ENCODE peak calls at places on chromosomes 4 and X, in five cellular contexts. D, C, H, Y and A are unnamed samples.

GRCh38 chr4:99723555-99724450 is 66.2 kb upstream of the C4orf54 start:
- DNase-seq in D (no peak), Y (peak), H (no peak), C (no peak), A (no peak)

GRCh38 chr4:164866817-164867490 is 10.0 kb upstream of the APELA start:
- DNase-seq in C (peak), H (no peak), Y (no peak), D (no peak), A (no peak)

GRCh38 chr4:31411606-31412005 is 691.4 kb downstream of the PCDH7 start:
- DNase-seq in D (no peak), H (no peak), Y (peak), C (no peak), A (no peak)

GRCh38 chrX:106707771-106708454 is 18.6 kb upstream of the RNF128 start:
- DNase-seq in D (no peak), C (no peak), H (no peak), Y (no peak), A (no peak)

GRCh38 chr4:108725457-108725856 is 37.4 kb downstream of the ETNPPL start:
- DNase-seq in Y (no peak), D (no peak), C (no peak), H (no peak), A (no peak)

GRCh38 chr4:107709916-107710315 is 10.1 kb downstream of the PAPSS1 start:
- DNase-seq in D (no peak), C (no peak), Y (no peak), H (no peak), A (no peak)

GRCh38 chrX:69025802-69026301 is 139.4 kb downstream of the PJA1 start:
- DNase-seq in Y (no peak), H (no peak), D (no peak), C (no peak), A (peak)

GRCh38 chrX:134933911-134934310 is 56.9 kb upstream of the SMIM10 start:
- DNase-seq in H (no peak), Y (no peak), C (no peak), D (no peak), A (no peak)

GRCh38 chr4:166816901-166817300 is 417.4 kb downstream of the SPOCK3 start:
- DNase-seq in D (no peak), H (no peak), C (no peak), Y (no peak), A (peak)

GRCh38 chr4:56728512-56728911 is 47.4 kb upstream of the HOPX start:
- DNase-seq in Y (no peak), D (no peak), H (no peak), C (no peak), A (peak)
- TF ChIP-seq SUZ12 in Y (no peak), D (no peak), H (no peak), C (no peak), A (no peak)

GRCh38 chr4:95183656-95184408 is 364.9 kb downstream of the UNC5C start:
- DNase-seq in H (no peak), C (no peak), Y (no peak), D (no peak), A (no peak)

GRCh38 chr4:95190751-95191436 is 357.9 kb downstream of the UNC5C start:
- DNase-seq in H (no peak), C (no peak), D (no peak), Y (no peak), A (peak)

GRCh38 chr4:95193391-95194224 is 355.2 kb downstream of the UNC5C start:
- DNase-seq in Y (no peak), C (no peak), D (no peak), H (no peak), A (no peak)

GRCh38 chr4:95191537-95191936 is 357.2 kb downstream of the UNC5C start:
- DNase-seq in D (no peak), Y (no peak), H (no peak), C (no peak), A (no peak)

DNA sequence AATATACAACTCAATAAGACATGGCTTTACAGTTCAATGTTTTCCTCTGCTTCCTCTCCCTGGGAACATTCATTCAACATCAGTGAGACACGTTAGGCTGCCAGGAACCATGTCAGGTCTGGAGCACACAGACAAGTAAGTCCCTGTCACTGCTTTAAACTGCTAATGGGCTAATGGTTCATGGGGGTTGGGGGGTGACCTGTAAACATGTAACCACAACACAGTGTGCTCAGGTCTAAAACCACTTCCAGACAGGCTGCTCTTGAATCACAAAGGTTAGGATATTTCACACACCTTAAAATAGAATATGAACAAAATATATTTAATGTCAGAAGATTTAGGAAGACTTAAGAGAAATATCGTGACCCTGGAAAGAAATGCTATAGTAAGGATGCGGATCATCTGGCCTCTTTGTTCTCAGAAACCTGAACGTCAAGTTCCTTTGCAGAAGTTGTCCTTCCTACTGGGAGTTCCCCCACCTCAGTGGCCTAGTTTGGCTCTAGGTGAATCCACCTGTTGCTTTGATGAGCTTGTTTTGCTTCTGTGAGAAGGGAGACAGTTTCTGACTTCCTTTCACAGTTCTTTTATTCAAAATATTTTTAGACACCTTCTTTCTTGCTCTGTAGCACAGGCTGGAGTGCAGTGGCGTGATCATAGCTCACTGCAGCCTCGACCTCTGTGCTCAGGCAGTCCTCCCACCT is 359.9 kb downstream of the UNC5C start:
- DNase-seq in C (no peak), H (no peak), D (no peak), Y (no peak), A (no peak)
- TF ChIP-seq SUZ12 in C (no peak), H (no peak), D (no peak), Y (no peak), A (no peak)

DNA sequence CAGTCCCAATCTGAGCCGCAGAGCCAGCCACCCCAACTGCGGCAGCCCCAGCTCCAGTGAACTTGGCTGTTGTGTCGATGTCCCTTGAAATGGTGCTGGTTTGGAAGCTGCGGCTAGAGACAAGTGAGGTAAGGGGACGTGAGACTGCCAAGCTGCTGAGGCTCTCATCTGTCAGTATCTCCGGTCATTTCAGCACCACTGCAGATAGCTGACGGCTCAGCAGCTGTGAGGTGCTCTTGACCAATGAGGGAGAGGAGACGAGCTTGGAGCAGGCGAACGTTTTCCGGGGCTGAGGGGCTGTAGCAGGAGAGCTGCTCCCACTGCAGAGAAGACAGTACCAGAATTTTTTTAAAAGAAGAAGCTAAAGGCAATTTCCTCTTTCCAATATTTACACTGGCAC is 175.5 kb upstream of the CASK start:
- DNase-seq in C (no peak), Y (no peak), D (no peak), H (no peak), A (no peak)
- TF ChIP-seq SUZ12 in C (no peak), Y (no peak), D (no peak), H (no peak), A (no peak)

GRCh38 chr4:6250235-6250983 is 19.2 kb upstream of the WFS1 start:
- DNase-seq in D (peak), H (peak), Y (peak), C (peak), A (peak)
- TF ChIP-seq SUZ12 in D (no peak), H (no peak), Y (no peak), C (no peak), A (no peak)

GRCh38 chrX:54066841-54067240 is 22.6 kb upstream of the PHF8 start:
- DNase-seq in D (no peak), Y (no peak), H (no peak), C (no peak), A (no peak)
- TF ChIP-seq SUZ12 in D (no peak), Y (no peak), H (no peak), C (no peak), A (no peak)

DNA sequence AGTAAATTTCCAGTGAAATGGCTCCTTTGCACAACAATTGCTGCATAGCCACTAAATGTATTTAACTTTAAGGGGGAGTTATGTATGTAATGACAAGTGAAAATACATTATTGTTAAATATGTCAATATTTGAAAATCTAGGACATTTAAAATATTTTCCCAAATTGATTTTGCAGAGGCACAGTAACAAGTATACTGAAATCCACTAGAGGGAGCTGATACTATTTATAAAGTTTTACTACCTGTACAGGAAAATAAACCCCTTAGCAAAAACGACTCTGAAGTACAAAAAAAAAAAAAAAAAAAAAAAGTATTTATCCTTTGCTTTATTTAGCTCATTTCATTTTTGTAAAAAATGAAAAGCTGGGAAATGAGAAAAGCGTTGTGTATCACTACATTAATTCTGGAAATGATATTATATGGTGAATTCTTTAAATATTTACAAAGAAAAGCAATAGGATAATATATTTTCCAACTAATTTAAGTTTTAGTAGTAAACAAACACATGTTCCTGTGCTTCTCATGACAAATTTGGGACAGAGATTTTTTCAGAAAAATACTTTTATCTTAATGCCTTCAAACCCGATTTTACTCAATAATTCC is 727.7 kb downstream of the DMD start:
- DNase-seq in Y (no peak), D (no peak), C (no peak), H (no peak), A (no peak)
- TF ChIP-seq SUZ12 in Y (no peak), D (no peak), C (no peak), H (no peak), A (no peak)

DNA sequence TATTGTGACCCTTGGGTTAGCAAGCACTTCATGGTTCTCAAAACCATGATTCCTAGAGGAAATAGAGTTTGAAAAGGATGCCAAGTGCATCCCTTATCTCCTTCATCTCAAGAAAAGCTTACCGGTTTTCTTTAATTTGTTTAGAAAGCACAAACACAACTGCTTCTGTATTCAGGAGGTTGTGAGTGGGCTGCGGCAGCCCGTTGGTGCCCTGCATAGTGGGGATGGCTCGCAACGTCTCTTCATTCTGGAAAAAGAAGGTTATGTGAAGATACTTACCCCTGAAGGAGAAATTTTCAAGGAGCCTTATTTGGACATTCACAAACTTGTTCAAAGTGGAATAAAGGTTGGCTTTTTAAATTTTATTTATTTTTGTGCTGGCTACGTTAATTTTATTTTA is 13.5 kb downstream of the HHIP start:
- DNase-seq in Y (no peak), C (no peak), H (no peak), D (no peak), A (no peak)
- TF ChIP-seq SUZ12 in Y (no peak), C (no peak), H (no peak), D (no peak), A (no peak)

DNA sequence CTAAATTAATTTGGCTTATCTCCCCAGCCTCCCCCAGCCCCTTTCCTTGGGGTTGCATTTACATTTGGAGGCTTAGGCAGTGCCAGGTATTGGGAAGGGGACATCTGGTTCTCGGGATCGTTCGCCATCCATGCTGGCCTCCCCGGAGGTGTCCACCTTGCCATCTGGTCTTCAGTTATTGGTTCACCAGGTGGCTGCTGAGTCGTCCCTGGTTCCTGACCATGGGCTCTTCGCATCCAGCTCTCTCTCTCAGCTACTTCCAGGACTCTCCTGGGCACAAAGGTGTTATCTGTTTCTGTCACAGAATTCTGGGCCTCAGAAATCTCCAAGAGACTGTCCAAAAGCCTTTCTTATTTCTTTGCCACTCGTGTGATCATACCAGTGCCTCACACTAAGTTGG is 75.4 kb upstream of the SCOC start:
- DNase-seq in C (no peak), Y (no peak), D (no peak), H (no peak), A (no peak)
- TF ChIP-seq SUZ12 in C (no peak), Y (no peak), D (no peak), H (no peak), A (no peak)

GRCh38 chrX:41824551-41824950 is 98.8 kb downstream of the CASK start:
- DNase-seq in H (no peak), D (no peak), Y (no peak), C (no peak), A (peak)

GRCh38 chrX:41828821-41829220 is 94.5 kb downstream of the CASK start:
- DNase-seq in C (no peak), D (no peak), Y (no peak), H (no peak), A (no peak)

GRCh38 chrX:41825796-41826195 is 97.6 kb downstream of the CASK start:
- DNase-seq in Y (no peak), H (no peak), C (no peak), D (no peak), A (no peak)

GRCh38 chrX:41823402-41823801 is 99.4 kb downstream of the GPR82 start:
- DNase-seq in D (no peak), Y (peak), C (no peak), H (no peak), A (no peak)

GRCh38 chrX:41827886-41828285 is 95.5 kb downstream of the CASK start:
- DNase-seq in H (no peak), D (no peak), Y (no peak), C (no peak), A (no peak)
- TF ChIP-seq SUZ12 in H (no peak), D (no peak), Y (no peak), C (no peak), A (no peak)

GRCh38 chr4:140256335-140256734 is 102.4 kb upstream of the MAML3 start:
- DNase-seq in D (no peak), Y (peak), H (no peak), C (no peak), A (no peak)

GRCh38 chr4:140255467-140255866 is 101.5 kb upstream of the MAML3 start:
- DNase-seq in Y (no peak), D (no peak), C (no peak), H (no peak), A (no peak)

GRCh38 chr4:140255919-140256318 is 101.9 kb upstream of the MAML3 start:
- DNase-seq in D (no peak), H (no peak), Y (no peak), C (no peak), A (no peak)

GRCh38 chr4:140256941-140257340 is 103.0 kb upstream of the MAML3 start:
- DNase-seq in C (no peak), D (no peak), Y (peak), H (no peak), A (no peak)

DNA sequence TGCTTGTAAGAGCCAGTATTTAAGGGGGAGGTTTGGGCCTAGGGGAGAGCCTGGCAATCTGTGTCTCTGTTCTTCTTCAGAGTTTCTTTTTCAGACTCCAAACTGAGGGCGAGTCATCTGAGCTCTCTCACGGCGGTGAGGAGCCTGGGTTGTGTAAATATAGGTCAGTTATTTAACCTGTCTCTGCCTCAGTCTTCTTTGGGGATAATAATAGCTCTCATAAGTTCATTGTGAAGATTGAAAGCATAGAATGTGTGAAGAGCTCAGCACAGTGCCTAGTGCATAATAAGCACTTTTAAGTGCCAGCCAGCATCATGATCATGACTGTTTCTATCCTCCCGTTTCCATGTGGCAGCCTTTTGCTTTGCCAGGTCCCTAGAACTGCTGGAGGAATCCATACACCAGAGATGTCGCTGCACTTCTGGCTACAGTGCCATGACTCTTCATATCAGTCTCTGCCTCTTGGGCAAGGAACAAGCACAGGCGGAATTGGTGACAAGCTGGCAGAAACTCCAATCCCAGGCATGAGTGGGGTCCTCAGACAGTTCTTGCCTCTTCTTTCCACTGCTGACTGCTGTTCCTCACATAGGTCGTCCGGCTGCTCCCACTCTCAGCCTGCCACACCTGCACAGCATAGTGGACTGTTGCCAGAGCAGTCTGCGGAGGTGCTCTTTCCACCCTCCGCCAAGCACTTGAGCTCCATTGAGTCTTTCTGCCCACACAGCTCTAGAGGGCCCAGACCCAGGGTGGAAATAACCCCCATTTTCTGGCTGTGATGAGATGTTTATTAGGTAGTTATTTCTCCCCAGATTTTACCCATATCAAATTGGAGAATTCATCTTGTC is 103.7 kb upstream of the MAML3 start:
- DNase-seq in C (no peak), Y (no peak), H (no peak), D (no peak), A (no peak)
- TF ChIP-seq SUZ12 in C (no peak), Y (no peak), H (no peak), D (no peak), A (no peak)